ENCODE peak calls at places on chromosomes 11 and 22, in seven cellular contexts. Y, C, H, E, U, P and I are unnamed samples.

GRCh38 chr22:49925525-49926128 is 7.2 kb downstream of the CRELD2 start:
- DNase-seq in Y (no peak), U (no peak), P (no peak), E (peak), C (no peak), H (no peak), I (no peak)

GRCh38 chr11:3222941-3223905 is 4.6 kb upstream of the MRGPRG start:
- DNase-seq in Y (no peak), E (no peak), H (no peak), U (no peak), P (peak), C (no peak), I (no peak)

GRCh38 chr22:37283393-37283937 is 1.2 kb downstream of the CYTH4 start:
- DNase-seq in P (peak), C (no peak), H (no peak), U (no peak), Y (no peak), E (peak), I (no peak)

GRCh38 chr11:65883786-65884715 is 4.2 kb downstream of the FIBP start:
- DNase-seq in E (no peak), C (no peak), U (no peak), P (no peak), Y (no peak), H (no peak), I (no peak)

GRCh38 chr22:20392983-20393704 is 807 bp upstream of the ZNF74 start:
- DNase-seq in U (no peak), C (no peak), E (no peak), P (no peak), Y (no peak), H (no peak), I (no peak)

GRCh38 chr11:117908959-117909610 is 20.1 kb downstream of the TMPRSS13 start:
- DNase-seq in C (no peak), U (no peak), E (no peak), H (no peak), P (peak), Y (no peak), I (no peak)

GRCh38 chr11:83057721-83058120 is 14.0 kb downstream of the RAB30 start:
- DNase-seq in E (no peak), Y (no peak), U (no peak), H (no peak), P (no peak), C (no peak), I (no peak)

GRCh38 chr11:14520902-14521151 is 641 bp upstream of the PSMA1 start:
- DNase-seq in C (no peak), H (no peak), E (no peak), P (no peak), U (no peak), Y (no peak), I (no peak)

GRCh38 chr11:36146437-36146836 is 142.8 kb downstream of the COMMD9 start:
- DNase-seq in H (no peak), U (no peak), Y (no peak), E (no peak), P (no peak), C (no peak), I (no peak)

GRCh38 chr11:78112588-78113275 is 26.7 kb downstream of the ALG8 start:
- DNase-seq in U (no peak), H (no peak), C (no peak), E (peak), Y (no peak), P (no peak), I (no peak)

GRCh38 chr11:5380740-5381342 is 2.8 kb upstream of the OR51M1 start:
- DNase-seq in P (peak), Y (peak), E (peak), C (peak), H (peak), U (peak), I (no peak)

GRCh38 chr11:107691003-107691402 is 20.9 kb downstream of the SLN start:
- DNase-seq in P (no peak), Y (no peak), H (no peak), C (peak), U (no peak), E (no peak), I (no peak)

GRCh38 chr22:46381142-46381541 is 45.6 kb downstream of the TRMU start:
- DNase-seq in C (peak), E (no peak), P (no peak), U (no peak), Y (no peak), H (no peak), I (no peak)

GRCh38 chr22:29456211-29456671 is 17.9 kb downstream of the RFPL1 start:
- DNase-seq in Y (no peak), C (peak), H (no peak), E (no peak), P (peak), U (no peak), I (no peak)

GRCh38 chr11:86066033-86066432 is 2.9 kb downstream of the PICALM start:
- DNase-seq in C (no peak), E (no peak), U (no peak), H (no peak), P (no peak), Y (no peak), I (no peak)

GRCh38 chr11:11213117-11213516 is 139.9 kb downstream of the CSNK2A3 start:
- DNase-seq in Y (no peak), P (no peak), H (no peak), C (no peak), U (no peak), E (no peak), I (no peak)

GRCh38 chr22:47437110-47437509 is 674.7 kb downstream of the TBC1D22A start:
- DNase-seq in H (no peak), E (no peak), P (no peak), C (no peak), Y (no peak), U (no peak), I (no peak)

GRCh38 chr11:7019500-7020182 is 505 bp downstream of the ZNF214 start:
- DNase-seq in Y (no peak), H (no peak), U (no peak), P (peak), C (no peak), E (no peak), I (peak)

GRCh38 chr11:11407065-11407737 is 54.2 kb upstream of the CSNK2A3 start:
- DNase-seq in E (no peak), U (no peak), Y (no peak), P (no peak), C (no peak), H (no peak), I (peak)

GRCh38 chr11:48150213-48150612 is 66.4 kb upstream of the OR4B1 start:
- DNase-seq in Y (no peak), P (no peak), H (no peak), E (no peak), C (no peak), U (no peak), I (no peak)

GRCh38 chr11:76661835-76662434 is 8.6 kb downstream of the LRRC32 start:
- DNase-seq in Y (no peak), E (no peak), C (no peak), P (peak), U (no peak), H (no peak), I (no peak)

GRCh38 chr22:37492428-37493344 is 6.5 kb upstream of the MFNG start:
- DNase-seq in Y (no peak), P (peak), E (peak), H (no peak), U (peak), C (peak), I (no peak)

GRCh38 chr11:11396290-11397042 is 43.4 kb upstream of the CSNK2A3 start:
- DNase-seq in Y (peak), P (no peak), U (no peak), E (no peak), H (peak), C (peak), I (no peak)

GRCh38 chr11:126870021-126870420 is 130.5 kb downstream of the KIRREL3 start:
- DNase-seq in E (no peak), C (no peak), Y (no peak), H (no peak), P (no peak), U (no peak), I (no peak)

GRCh38 chr11:84947970-84948600 is 679.1 kb downstream of the DLG2 start:
- DNase-seq in U (no peak), P (no peak), E (no peak), H (peak), Y (no peak), C (no peak), I (no peak)

GRCh38 chr11:96827164-96827563 is 437.4 kb downstream of the JRKL start:
- DNase-seq in Y (no peak), E (no peak), P (peak), H (peak), C (no peak), U (peak), I (no peak)

GRCh38 chr11:132779487-132779886 is 752.8 kb downstream of the OPCML start:
- DNase-seq in U (no peak), E (no peak), Y (no peak), P (peak), H (no peak), C (no peak), I (no peak)

GRCh38 chr11:5596611-5597201 is at the start of gene TRIM6:
- DNase-seq in Y (no peak), P (peak), E (no peak), C (peak), U (peak), H (no peak), I (peak)

GRCh38 chr11:76248210-76248609 is 41.9 kb upstream of the WNT11 start:
- DNase-seq in E (no peak), C (no peak), Y (no peak), U (no peak), P (peak), H (no peak), I (peak)

GRCh38 chr11:78190374-78190773 is 1.7 kb downstream of the USP35 start:
- DNase-seq in E (no peak), U (no peak), C (no peak), H (no peak), Y (no peak), P (no peak), I (no peak)

GRCh38 chr22:44120314-44120704 is 60.4 kb upstream of the PARVG start:
- DNase-seq in Y (no peak), H (no peak), P (peak), E (no peak), U (no peak), C (no peak), I (no peak)

GRCh38 chr11:117600261-117600783 is 196.7 kb downstream of the DSCAML1 start:
- DNase-seq in E (no peak), P (no peak), H (peak), U (no peak), Y (no peak), C (no peak), I (no peak)

GRCh38 chr22:30008401-30008800 is 71.9 kb upstream of the HORMAD2 start:
- DNase-seq in P (no peak), U (no peak), E (no peak), Y (no peak), H (no peak), C (no peak), I (no peak)

GRCh38 chr22:43835736-43836135 is 23.6 kb upstream of the EFCAB6 start:
- DNase-seq in U (no peak), E (no peak), P (no peak), C (no peak), H (no peak), Y (no peak), I (no peak)

GRCh38 chr22:38239101-38239761 is 33.6 kb downstream of the TMEM184B start:
- DNase-seq in U (no peak), H (peak), P (no peak), E (no peak), C (peak), Y (peak), I (peak)

GRCh38 chr11:115147243-115147807 is 356.9 kb downstream of the CADM1 start:
- DNase-seq in C (no peak), P (no peak), Y (no peak), E (no peak), U (no peak), H (no peak), I (no peak)